ENCODE peak calls at places on chromosomes 12 and 14, in eight cellular contexts. One of them, this sample, is unnamed.
A peak's percentile ranks its signal among the peaks of the same experiment; 100 is the strongest.

GRCh38 chr14:43476822-43477221 is 1030.3 kb downstream of the FSCB start:
- DNase-seq in mesenchymal stem cell: no peak
- DNase-seq in CD4-positive, alpha-beta memory T cell: no peak
- DNase-seq in AG04450: no peak
- DNase-seq in colonic mucosa: no peak
- DNase-seq in psoas muscle: no peak
- DNase-seq in OCI-LY7: no peak
- DNase-seq in fibroblast of lung: no peak
- DNase-seq in this sample: no peak

GRCh38 chr14:53193193-53193592 is 40.1 kb upstream of the DDHD1 start:
- DNase-seq in mesenchymal stem cell: peak; percentile 60
- DNase-seq in CD4-positive, alpha-beta memory T cell: no peak
- DNase-seq in AG04450: no peak
- DNase-seq in colonic mucosa: no peak
- DNase-seq in psoas muscle: no peak
- DNase-seq in OCI-LY7: no peak
- DNase-seq in fibroblast of lung: peak; percentile 79
- DNase-seq in this sample: no peak

GRCh38 chr12:105485926-105486325 is 155.4 kb downstream of the C12orf75 start:
- DNase-seq in mesenchymal stem cell: peak; percentile 16
- DNase-seq in CD4-positive, alpha-beta memory T cell: no peak
- DNase-seq in AG04450: no peak
- DNase-seq in colonic mucosa: no peak
- DNase-seq in psoas muscle: no peak
- DNase-seq in OCI-LY7: no peak
- DNase-seq in fibroblast of lung: peak; percentile 73
- DNase-seq in this sample: no peak

GRCh38 chr14:102362084-102362483 is 606 bp downstream of the CINP start:
- DNase-seq in mesenchymal stem cell: peak; percentile 58
- DNase-seq in CD4-positive, alpha-beta memory T cell: no peak
- DNase-seq in AG04450: no peak
- DNase-seq in colonic mucosa: no peak
- DNase-seq in psoas muscle: no peak
- DNase-seq in OCI-LY7: peak; percentile 4
- DNase-seq in fibroblast of lung: peak; percentile 54
- DNase-seq in this sample: no peak

GRCh38 chr14:69045857-69046351 is 66.8 kb upstream of the ACTN1 start:
- DNase-seq in mesenchymal stem cell: peak; percentile 38
- DNase-seq in CD4-positive, alpha-beta memory T cell: no peak
- DNase-seq in AG04450: no peak
- DNase-seq in colonic mucosa: no peak
- DNase-seq in psoas muscle: no peak
- DNase-seq in OCI-LY7: no peak
- DNase-seq in fibroblast of lung: peak; percentile 70
- DNase-seq in this sample: peak; percentile 19

GRCh38 chr12:50788562-50788961 is 24.7 kb downstream of the ATF1 start:
- DNase-seq in mesenchymal stem cell: peak; percentile 93
- DNase-seq in CD4-positive, alpha-beta memory T cell: no peak
- DNase-seq in AG04450: peak; percentile 93
- DNase-seq in colonic mucosa: no peak
- DNase-seq in psoas muscle: no peak
- DNase-seq in OCI-LY7: no peak
- DNase-seq in fibroblast of lung: peak; percentile 98
- DNase-seq in this sample: no peak

GRCh38 chr12:123264642-123265041 is 7.0 kb downstream of the CDK2AP1 start:
- DNase-seq in mesenchymal stem cell: no peak
- DNase-seq in CD4-positive, alpha-beta memory T cell: no peak
- DNase-seq in AG04450: no peak
- DNase-seq in colonic mucosa: no peak
- DNase-seq in psoas muscle: no peak
- DNase-seq in OCI-LY7: peak; percentile 44
- DNase-seq in fibroblast of lung: no peak
- DNase-seq in this sample: no peak

GRCh38 chr12:121803861-121804416 is at the start of gene SETD1B:
- DNase-seq in mesenchymal stem cell: peak; percentile 67
- DNase-seq in CD4-positive, alpha-beta memory T cell: peak; percentile 60
- DNase-seq in AG04450: no peak
- DNase-seq in colonic mucosa: peak; percentile 64
- DNase-seq in psoas muscle: peak; percentile 58
- DNase-seq in OCI-LY7: peak; percentile 79
- DNase-seq in fibroblast of lung: peak; percentile 70
- DNase-seq in this sample: peak; percentile 75

GRCh38 chr12:12872934-12873275 is 18.5 kb upstream of the GPRC5A start:
- DNase-seq in mesenchymal stem cell: peak; percentile 54
- DNase-seq in CD4-positive, alpha-beta memory T cell: no peak
- DNase-seq in AG04450: no peak
- DNase-seq in colonic mucosa: no peak
- DNase-seq in psoas muscle: no peak
- DNase-seq in OCI-LY7: no peak
- DNase-seq in fibroblast of lung: peak; percentile 81
- DNase-seq in this sample: no peak

GRCh38 chr12:49920241-49920914 is 16.7 kb upstream of the FAIM2 start:
- DNase-seq in mesenchymal stem cell: peak; percentile 42
- DNase-seq in CD4-positive, alpha-beta memory T cell: no peak
- DNase-seq in AG04450: no peak
- DNase-seq in colonic mucosa: no peak
- DNase-seq in psoas muscle: no peak
- DNase-seq in OCI-LY7: no peak
- DNase-seq in fibroblast of lung: peak; percentile 49
- DNase-seq in this sample: no peak

GRCh38 chr12:16424531-16424930 is 77.1 kb downstream of the MGST1 start:
- DNase-seq in mesenchymal stem cell: no peak
- DNase-seq in CD4-positive, alpha-beta memory T cell: no peak
- DNase-seq in AG04450: no peak
- DNase-seq in colonic mucosa: no peak
- DNase-seq in psoas muscle: no peak
- DNase-seq in OCI-LY7: no peak
- DNase-seq in fibroblast of lung: no peak
- DNase-seq in this sample: no peak

GRCh38 chr14:90558041-90558982 is 161.5 kb downstream of the CALM1 start:
- DNase-seq in mesenchymal stem cell: no peak
- DNase-seq in CD4-positive, alpha-beta memory T cell: no peak
- DNase-seq in AG04450: no peak
- DNase-seq in colonic mucosa: no peak
- DNase-seq in psoas muscle: no peak
- DNase-seq in OCI-LY7: no peak
- DNase-seq in fibroblast of lung: no peak
- DNase-seq in this sample: no peak

GRCh38 chr12:25681580-25681979 is 128.5 kb upstream of the LMNTD1 start:
- DNase-seq in mesenchymal stem cell: no peak
- DNase-seq in CD4-positive, alpha-beta memory T cell: no peak
- DNase-seq in AG04450: no peak
- DNase-seq in colonic mucosa: no peak
- DNase-seq in psoas muscle: no peak
- DNase-seq in OCI-LY7: no peak
- DNase-seq in fibroblast of lung: no peak
- DNase-seq in this sample: no peak

GRCh38 chr14:23436327-23437141 is 1.1 kb upstream of the MYH7 start:
- DNase-seq in mesenchymal stem cell: no peak
- DNase-seq in CD4-positive, alpha-beta memory T cell: no peak
- DNase-seq in AG04450: no peak
- DNase-seq in colonic mucosa: no peak
- DNase-seq in psoas muscle: no peak
- DNase-seq in OCI-LY7: no peak
- DNase-seq in fibroblast of lung: no peak
- DNase-seq in this sample: peak; percentile 30

GRCh38 chr14:101365329-101366158 is 195.8 kb upstream of the DIO3 start:
- DNase-seq in mesenchymal stem cell: no peak
- DNase-seq in CD4-positive, alpha-beta memory T cell: no peak
- DNase-seq in AG04450: no peak
- DNase-seq in colonic mucosa: no peak
- DNase-seq in psoas muscle: peak; percentile 46
- DNase-seq in OCI-LY7: peak; percentile 77
- DNase-seq in fibroblast of lung: no peak
- DNase-seq in this sample: no peak

GRCh38 chr12:49357099-49357678 is 10.1 kb upstream of the SPATS2 start:
- DNase-seq in mesenchymal stem cell: peak; percentile 60
- DNase-seq in CD4-positive, alpha-beta memory T cell: no peak
- DNase-seq in AG04450: peak; percentile 32
- DNase-seq in colonic mucosa: no peak
- DNase-seq in psoas muscle: no peak
- DNase-seq in OCI-LY7: peak; percentile 64
- DNase-seq in fibroblast of lung: peak; percentile 51
- DNase-seq in this sample: no peak

GRCh38 chr12:26918321-26919215 is 19.2 kb downstream of the INTS13 start:
- DNase-seq in mesenchymal stem cell: peak; percentile 21
- DNase-seq in CD4-positive, alpha-beta memory T cell: no peak
- DNase-seq in AG04450: no peak
- DNase-seq in colonic mucosa: no peak
- DNase-seq in psoas muscle: no peak
- DNase-seq in OCI-LY7: no peak
- DNase-seq in fibroblast of lung: peak; percentile 36
- DNase-seq in this sample: no peak

GRCh38 chr14:63867926-63868921 is 15.4 kb downstream of the SYNE2 start:
- DNase-seq in mesenchymal stem cell: peak; percentile 57
- DNase-seq in CD4-positive, alpha-beta memory T cell: peak; percentile 54
- DNase-seq in AG04450: no peak
- DNase-seq in colonic mucosa: no peak
- DNase-seq in psoas muscle: no peak
- DNase-seq in OCI-LY7: peak; percentile 84
- DNase-seq in fibroblast of lung: peak; percentile 13
- DNase-seq in this sample: no peak

GRCh38 chr12:85825751-85826150 is 10.5 kb downstream of the RASSF9 start:
- DNase-seq in mesenchymal stem cell: no peak
- DNase-seq in CD4-positive, alpha-beta memory T cell: no peak
- DNase-seq in AG04450: no peak
- DNase-seq in colonic mucosa: no peak
- DNase-seq in psoas muscle: no peak
- DNase-seq in OCI-LY7: no peak
- DNase-seq in fibroblast of lung: peak; percentile 72
- DNase-seq in this sample: no peak

GRCh38 chr14:19918553-19919264 is 1.7 kb upstream of the OR4K5 start:
- DNase-seq in mesenchymal stem cell: no peak
- DNase-seq in CD4-positive, alpha-beta memory T cell: no peak
- DNase-seq in AG04450: no peak
- DNase-seq in colonic mucosa: no peak
- DNase-seq in psoas muscle: no peak
- DNase-seq in OCI-LY7: no peak
- DNase-seq in fibroblast of lung: no peak
- DNase-seq in this sample: no peak

GRCh38 chr14:56126514-56126913 is 8.3 kb downstream of the PELI2 start:
- DNase-seq in mesenchymal stem cell: no peak
- DNase-seq in CD4-positive, alpha-beta memory T cell: no peak
- DNase-seq in AG04450: no peak
- DNase-seq in colonic mucosa: no peak
- DNase-seq in psoas muscle: no peak
- DNase-seq in OCI-LY7: no peak
- DNase-seq in fibroblast of lung: no peak
- DNase-seq in this sample: no peak

GRCh38 chr12:119202121-119202527 is 23.4 kb downstream of the HSPB8 start:
- DNase-seq in mesenchymal stem cell: no peak
- DNase-seq in CD4-positive, alpha-beta memory T cell: no peak
- DNase-seq in AG04450: no peak
- DNase-seq in colonic mucosa: no peak
- DNase-seq in psoas muscle: no peak
- DNase-seq in OCI-LY7: no peak
- DNase-seq in fibroblast of lung: no peak
- DNase-seq in this sample: no peak

GRCh38 chr12:68824597-68825250 is 16.7 kb downstream of the MDM2 start:
- DNase-seq in mesenchymal stem cell: no peak
- DNase-seq in CD4-positive, alpha-beta memory T cell: no peak
- DNase-seq in AG04450: no peak
- DNase-seq in colonic mucosa: no peak
- DNase-seq in psoas muscle: no peak
- DNase-seq in OCI-LY7: no peak
- DNase-seq in fibroblast of lung: no peak
- DNase-seq in this sample: no peak

GRCh38 chr12:90058721-90059120 is 350.1 kb upstream of the ATP2B1 start:
- DNase-seq in mesenchymal stem cell: peak; percentile 74
- DNase-seq in CD4-positive, alpha-beta memory T cell: no peak
- DNase-seq in AG04450: peak; percentile 75
- DNase-seq in colonic mucosa: no peak
- DNase-seq in psoas muscle: no peak
- DNase-seq in OCI-LY7: no peak
- DNase-seq in fibroblast of lung: peak; percentile 89
- DNase-seq in this sample: peak; percentile 9

GRCh38 chr14:68939893-68940613 is 39.0 kb downstream of the ACTN1 start:
- DNase-seq in mesenchymal stem cell: peak; percentile 98
- DNase-seq in CD4-positive, alpha-beta memory T cell: no peak
- DNase-seq in AG04450: peak; percentile 80
- DNase-seq in colonic mucosa: peak; percentile 75
- DNase-seq in psoas muscle: peak; percentile 58
- DNase-seq in OCI-LY7: no peak
- DNase-seq in fibroblast of lung: peak; percentile 99
- DNase-seq in this sample: peak; percentile 74

DNA sequence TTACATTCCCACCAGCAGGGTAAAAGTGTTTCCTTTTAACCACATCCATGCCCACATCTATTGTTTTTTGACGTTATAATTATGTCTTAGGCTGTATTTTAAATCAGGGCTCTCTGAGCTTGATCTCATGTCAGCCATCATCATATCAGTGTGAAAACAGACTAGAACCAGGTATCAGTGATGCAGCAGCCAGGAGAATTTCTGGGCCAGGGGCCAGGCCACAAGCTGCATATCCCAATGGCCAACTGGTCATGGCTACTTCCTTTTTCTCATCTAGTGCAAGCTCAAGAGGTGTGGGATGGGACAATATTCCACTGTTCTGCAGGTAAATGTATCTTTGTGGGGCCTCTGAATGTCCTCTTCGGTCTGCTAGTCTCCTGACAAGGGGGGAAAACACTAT is 125.1 kb downstream of the CRADD start:
- DNase-seq in mesenchymal stem cell: no peak
- DNase-seq in CD4-positive, alpha-beta memory T cell: no peak
- DNase-seq in AG04450: no peak
- DNase-seq in colonic mucosa: no peak
- DNase-seq in psoas muscle: no peak
- DNase-seq in OCI-LY7: no peak
- DNase-seq in fibroblast of lung: no peak
- DNase-seq in this sample: no peak
- H3K27ac ChIP-seq in mesenchymal stem cell: no peak overlapping the region
- H3K27ac ChIP-seq in CD4-positive, alpha-beta memory T cell: no peak overlapping the region
- H3K27ac ChIP-seq in AG04450: no peak overlapping the region
- H3K27ac ChIP-seq in colonic mucosa: no peak overlapping the region
- H3K27ac ChIP-seq in psoas muscle: peak overlapping the region; percentile 80
- H3K27ac ChIP-seq in OCI-LY7: no peak overlapping the region
- H3K27ac ChIP-seq in fibroblast of lung: no peak overlapping the region
- H3K27ac ChIP-seq in this sample: peak overlapping the region; percentile 71

GRCh38 chr14:87261621-87262020 is 731.4 kb downstream of the GALC start:
- DNase-seq in mesenchymal stem cell: no peak
- DNase-seq in CD4-positive, alpha-beta memory T cell: no peak
- DNase-seq in AG04450: no peak
- DNase-seq in colonic mucosa: no peak
- DNase-seq in psoas muscle: no peak
- DNase-seq in OCI-LY7: no peak
- DNase-seq in fibroblast of lung: no peak
- DNase-seq in this sample: no peak
- H3K9me3 ChIP-seq in mesenchymal stem cell: no peaks in the 10 kb centered on the region
- H3K9me3 ChIP-seq in CD4-positive, alpha-beta memory T cell: no peaks in the 10 kb centered on the region
- H3K9me3 ChIP-seq in AG04450: no peaks in the 10 kb centered on the region
- H3K9me3 ChIP-seq in colonic mucosa: no peaks in the 10 kb centered on the region
- H3K9me3 ChIP-seq in psoas muscle: no peaks in the 10 kb centered on the region
- H3K9me3 ChIP-seq in OCI-LY7: no peaks in the 10 kb centered on the region
- H3K9me3 ChIP-seq in fibroblast of lung: no peaks in the 10 kb centered on the region
- H3K9me3 ChIP-seq in this sample: no peaks in the 10 kb centered on the region

GRCh38 chr12:20370001-20370381 is 1.7 kb downstream of the PDE3A start:
- DNase-seq in mesenchymal stem cell: peak; percentile 32
- DNase-seq in CD4-positive, alpha-beta memory T cell: no peak
- DNase-seq in AG04450: no peak
- DNase-seq in colonic mucosa: peak; percentile 72
- DNase-seq in psoas muscle: no peak
- DNase-seq in OCI-LY7: no peak
- DNase-seq in fibroblast of lung: peak; percentile 36
- DNase-seq in this sample: peak; percentile 55
- H3K27ac ChIP-seq in mesenchymal stem cell: no peak overlapping the region
- H3K27ac ChIP-seq in CD4-positive, alpha-beta memory T cell: no peak overlapping the region
- H3K27ac ChIP-seq in AG04450: no peak overlapping the region
- H3K27ac ChIP-seq in colonic mucosa: peak overlapping the region; percentile 89
- H3K27ac ChIP-seq in psoas muscle: peak overlapping the region; percentile 38
- H3K27ac ChIP-seq in OCI-LY7: no peak overlapping the region
- H3K27ac ChIP-seq in fibroblast of lung: no peak overlapping the region
- H3K27ac ChIP-seq in this sample: peak overlapping the region; percentile 96

GRCh38 chr14:48341069-48341468 is 665.7 kb upstream of the MDGA2 start:
- DNase-seq in mesenchymal stem cell: no peak
- DNase-seq in CD4-positive, alpha-beta memory T cell: no peak
- DNase-seq in AG04450: no peak
- DNase-seq in colonic mucosa: no peak
- DNase-seq in psoas muscle: no peak
- DNase-seq in OCI-LY7: no peak
- DNase-seq in fibroblast of lung: no peak
- DNase-seq in this sample: no peak
- H3K9me3 ChIP-seq in mesenchymal stem cell: no peaks in the 10 kb centered on the region
- H3K9me3 ChIP-seq in CD4-positive, alpha-beta memory T cell: no peaks in the 10 kb centered on the region
- H3K9me3 ChIP-seq in AG04450: no peaks in the 10 kb centered on the region
- H3K9me3 ChIP-seq in colonic mucosa: no peaks in the 10 kb centered on the region
- H3K9me3 ChIP-seq in psoas muscle: no peaks in the 10 kb centered on the region
- H3K9me3 ChIP-seq in OCI-LY7: no peaks in the 10 kb centered on the region
- H3K9me3 ChIP-seq in fibroblast of lung: no peaks in the 10 kb centered on the region
- H3K9me3 ChIP-seq in this sample: no peaks in the 10 kb centered on the region

This sample was measured in heart right ventricle.